ENCODE peak calls at places on chromosomes 12 and 14, in five cellular contexts. S is psoas muscle, K is suprapubic skin, M is cardiac fibroblast, G is uterus. O is an unnamed sample.

GRCh38 chr12:98439471-98440164 is 75.8 kb upstream of the TMPO start:
- DNase-seq in G (no peak), M (peak), S (no peak), K (no peak), O (no peak)

GRCh38 chr12:46676396-46676795 is 149.4 kb downstream of the SLC38A4 start:
- DNase-seq in M (no peak), G (no peak), S (no peak), K (no peak), O (no peak)

GRCh38 chr14:23430733-23431105 is 4.7 kb downstream of the MYH7 start:
- DNase-seq in G (no peak), M (no peak), K (peak), S (no peak), O (peak)

GRCh38 chr14:100872241-100872640 is 31.3 kb downstream of the RTL1 start:
- DNase-seq in M (no peak), G (no peak), K (no peak), S (no peak), O (no peak)

GRCh38 chr14:92917041-92917940 is 5.7 kb upstream of the CHGA start:
- DNase-seq in K (no peak), S (no peak), M (no peak), G (no peak), O (no peak)

GRCh38 chr12:110107369-110108281 is 16.5 kb upstream of the IFT81 start:
- DNase-seq in G (peak), K (no peak), M (peak), S (peak), O (no peak)

GRCh38 chr14:67768219-67768618 is 48.2 kb downstream of the ZFYVE26 start:
- DNase-seq in G (no peak), M (peak), S (no peak), K (no peak), O (no peak)

GRCh38 chr14:32300146-32300545 is 29.0 kb upstream of the AKAP6 start:
- DNase-seq in M (no peak), G (no peak), K (no peak), S (no peak), O (no peak)

GRCh38 chr12:75058228-75058627 is 151.4 kb downstream of the KCNC2 start:
- DNase-seq in M (no peak), G (no peak), K (no peak), S (no peak), O (no peak)

GRCh38 chr12:48159976-48160525 is 2.7 kb upstream of the ASB8 start:
- DNase-seq in G (no peak), M (peak), K (no peak), S (no peak), O (no peak)

GRCh38 chr14:93033983-93034670 is 81.6 kb downstream of the ITPK1 start:
- DNase-seq in S (no peak), K (no peak), G (no peak), M (peak), O (peak)

GRCh38 chr14:29236848-29237247 is 470.3 kb downstream of the FOXG1 start:
- DNase-seq in M (peak), S (no peak), K (no peak), G (no peak), O (no peak)

GRCh38 chr12:14190694-14191093 is 174.8 kb upstream of the ATF7IP start:
- DNase-seq in G (no peak), S (no peak), M (no peak), K (no peak), O (no peak)

GRCh38 chr12:75390156-75390898 is 562 bp upstream of the GLIPR1L2 start:
- DNase-seq in G (no peak), M (no peak), K (no peak), S (no peak), O (no peak)

GRCh38 chr12:56687225-56688128 is 607 bp downstream of the PTGES3 start:
- DNase-seq in K (peak), M (peak), G (peak), S (peak), O (peak)

GRCh38 chr12:111408686-111409402 is 3.1 kb downstream of the SH2B3 start:
- DNase-seq in S (no peak), M (no peak), K (no peak), G (no peak), O (no peak)

GRCh38 chr12:108268397-108268796 is 70.7 kb downstream of the CMKLR1 start:
- DNase-seq in G (no peak), K (no peak), M (no peak), S (no peak), O (no peak)

GRCh38 chr12:29066061-29066588 is 83.0 kb upstream of the FAR2 start:
- DNase-seq in M (peak), K (no peak), S (no peak), G (no peak), O (peak)

GRCh38 chr14:99188721-99189120 is 83.3 kb downstream of the BCL11B start:
- DNase-seq in S (no peak), M (no peak), G (no peak), K (no peak), O (no peak)

GRCh38 chr12:123506843-123507236 is 26.7 kb downstream of the RILPL1 start:
- DNase-seq in S (no peak), K (no peak), G (no peak), M (no peak), O (no peak)

GRCh38 chr12:78431931-78432330 is 432.6 kb upstream of the SYT1 start:
- DNase-seq in M (no peak), G (no peak), S (no peak), K (no peak), O (no peak)

GRCh38 chr12:108778053-108778452 is 46.7 kb upstream of the CORO1C start:
- DNase-seq in K (no peak), G (no peak), S (no peak), M (no peak), O (no peak)

GRCh38 chr12:97342130-97342529 is 120.5 kb upstream of the RMST start:
- DNase-seq in S (no peak), K (no peak), M (no peak), G (no peak), O (no peak)

GRCh38 chr12:92593734-92594402 is 108.9 kb upstream of the PLEKHG7 start:
- DNase-seq in M (peak), K (no peak), S (no peak), G (no peak), O (no peak)

GRCh38 chr14:101977311-101978071 is 13.1 kb downstream of the DYNC1H1 start:
- DNase-seq in G (no peak), K (no peak), M (no peak), S (no peak), O (no peak)

GRCh38 chr12:3218150-3218845 is 141.1 kb downstream of the TSPAN9 start:
- DNase-seq in G (peak), S (peak), M (peak), K (peak), O (peak)

GRCh38 chr12:21801522-21802288 is 27.2 kb upstream of the KCNJ8 start:
- DNase-seq in G (no peak), M (no peak), S (no peak), K (no peak), O (no peak)

GRCh38 chr12:57765003-57765697 is 1.7 kb downstream of the CYP27B1 start:
- DNase-seq in S (peak), M (peak), G (no peak), K (no peak), O (no peak)

GRCh38 chr14:101088395-101088667 is 184.8 kb upstream of the RTL1 start:
- DNase-seq in K (no peak), S (no peak), G (no peak), M (no peak), O (no peak)

GRCh38 chr14:58315606-58316005 is 17.3 kb downstream of the ARID4A start:
- DNase-seq in G (no peak), K (no peak), M (no peak), S (no peak), O (no peak)

GRCh38 chr14:105999361-106000028 is 473.1 kb downstream of the TMEM121 start:
- DNase-seq in K (no peak), M (no peak), S (peak), G (no peak), O (no peak)

GRCh38 chr12:79776111-79776510 is 85.3 kb upstream of the PAWR start:
- DNase-seq in M (peak), K (no peak), S (no peak), G (no peak), O (no peak)

GRCh38 chr12:66963901-66964300 is 285.0 kb upstream of the GRIP1 start:
- DNase-seq in S (no peak), M (no peak), G (no peak), K (no peak), O (no peak)

GRCh38 chr12:5503774-5504173 is 71.9 kb downstream of the NTF3 start:
- DNase-seq in K (peak), G (no peak), S (no peak), M (no peak), O (no peak)

GRCh38 chr14:90905531-90905930 is 89.3 kb upstream of the TTC7B start:
- DNase-seq in K (no peak), M (no peak), G (no peak), S (no peak), O (no peak)

GRCh38 chr14:90903101-90903500 is 86.9 kb upstream of the TTC7B start:
- DNase-seq in M (peak), G (peak), K (no peak), S (no peak), O (peak)

GRCh38 chr14:90911121-90911520 is 94.9 kb upstream of the TTC7B start:
- DNase-seq in M (no peak), G (no peak), K (no peak), S (no peak), O (no peak)

GRCh38 chr14:90907178-90907577 is 90.9 kb upstream of the TTC7B start:
- DNase-seq in S (no peak), G (no peak), M (no peak), K (no peak), O (no peak)
- H3K4me3 ChIP-seq in S (no peak), G (no peak), M (no peak), K (no peak), O (no peak)

DNA sequence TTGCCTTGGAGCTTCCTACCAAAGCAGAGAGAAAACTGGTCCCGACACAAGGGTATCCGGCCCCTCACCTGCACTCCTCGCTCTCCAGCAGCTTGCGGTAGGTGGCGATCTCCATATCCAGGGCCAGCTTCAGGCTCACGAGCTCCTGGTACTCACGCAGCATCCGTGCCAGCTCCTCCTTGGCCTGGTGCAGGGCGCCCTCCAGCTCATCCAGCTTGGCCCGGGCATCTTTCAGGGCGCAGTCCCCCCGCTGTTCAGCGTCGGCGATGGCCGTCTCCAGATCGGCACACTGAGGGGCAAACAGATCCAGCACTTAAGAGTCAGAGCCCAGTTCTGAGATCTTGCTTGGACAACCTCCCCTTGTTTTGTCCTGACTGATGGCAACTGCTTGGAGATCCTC is 13.7 kb downstream of the KRT72 start:
- DNase-seq in G (no peak), S (no peak), M (no peak), K (no peak), O (no peak)
- H3K4me3 ChIP-seq in G (no peak), S (no peak), M (no peak), K (no peak), O (no peak)

GRCh38 chr12:106140223-106140986 is 1.7 kb upstream of the NUAK1 start:
- DNase-seq in S (peak), M (no peak), G (no peak), K (no peak), O (no peak)
- H3K4me3 ChIP-seq in S (peak), M (peak), G (peak), K (peak), O (peak)

DNA sequence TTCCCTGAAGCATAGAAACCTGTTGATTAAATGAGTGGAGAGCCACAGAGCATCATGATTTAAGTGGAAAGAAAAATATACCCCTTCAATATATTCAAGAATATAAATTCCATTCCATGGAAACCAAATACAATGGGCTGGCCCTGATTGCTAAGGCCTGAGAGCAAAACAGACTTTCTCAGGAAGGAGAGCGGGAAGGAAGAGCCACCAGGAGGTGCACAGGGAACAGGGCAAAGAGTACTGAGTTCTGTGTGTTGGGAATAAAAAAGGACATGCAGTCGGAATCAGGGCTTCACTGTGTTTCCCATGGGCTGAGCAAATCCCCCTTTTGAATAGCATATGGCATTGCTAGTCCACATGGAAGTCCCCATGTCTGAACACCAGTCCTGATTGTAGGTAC is 69.7 kb upstream of the PLEKHG3 start:
- DNase-seq in G (no peak), S (no peak), M (no peak), K (no peak), O (no peak)
- H3K4me3 ChIP-seq in G (no peak), S (no peak), M (no peak), K (no peak), O (no peak)